ENCODE peak calls at places on chromosomes 2 and 18, in seven cellular contexts. One of them, this sample, is unnamed.

GRCh38 chr2:193847140-193847539 is 1652.4 kb upstream of the TMEFF2 start:
- DNase-seq in stimulated activated CD8-positive, alpha-beta memory T cell treated with anti-CD3 and anti-CD28 coated beads, Interleukin-15, amount 100 ng/mL, for 4 hours: no peak
- DNase-seq in B cell: no peak
- DNase-seq in H54: no peak
- DNase-seq in NCI-H2171 treated with DMSO at 0.1 percent for 48 hours: no peak
- DNase-seq in non-pigmented ciliary epithelial cell: no peak
- DNase-seq in GM13976: no peak
- DNase-seq in this sample: no peak

GRCh38 chr2:96342085-96342484 is 6.5 kb downstream of the NCAPH start:
- DNase-seq in stimulated activated CD8-positive, alpha-beta memory T cell treated with anti-CD3 and anti-CD28 coated beads, Interleukin-15, amount 100 ng/mL, for 4 hours: no peak
- DNase-seq in B cell: no peak
- DNase-seq in H54: peak; percentile 55
- DNase-seq in NCI-H2171 treated with DMSO at 0.1 percent for 48 hours: no peak
- DNase-seq in non-pigmented ciliary epithelial cell: peak; percentile 68
- DNase-seq in GM13976: no peak
- DNase-seq in this sample: no peak

GRCh38 chr2:169050476-169051240 is 18.7 kb upstream of the DHRS9 start:
- DNase-seq in stimulated activated CD8-positive, alpha-beta memory T cell treated with anti-CD3 and anti-CD28 coated beads, Interleukin-15, amount 100 ng/mL, for 4 hours: no peak
- DNase-seq in B cell: no peak
- DNase-seq in H54: no peak
- DNase-seq in NCI-H2171 treated with DMSO at 0.1 percent for 48 hours: no peak
- DNase-seq in non-pigmented ciliary epithelial cell: no peak
- DNase-seq in GM13976: no peak
- DNase-seq in this sample: no peak

GRCh38 chr2:150485871-150486538 is 1.5 kb downstream of the RND3 start:
- DNase-seq in stimulated activated CD8-positive, alpha-beta memory T cell treated with anti-CD3 and anti-CD28 coated beads, Interleukin-15, amount 100 ng/mL, for 4 hours: no peak
- DNase-seq in B cell: no peak
- DNase-seq in H54: no peak
- DNase-seq in NCI-H2171 treated with DMSO at 0.1 percent for 48 hours: peak; percentile 81
- DNase-seq in non-pigmented ciliary epithelial cell: no peak
- DNase-seq in GM13976: peak; percentile 34
- DNase-seq in this sample: peak; percentile 25

GRCh38 chr2:95020275-95021014 is 5.1 kb upstream of the MAL start:
- DNase-seq in stimulated activated CD8-positive, alpha-beta memory T cell treated with anti-CD3 and anti-CD28 coated beads, Interleukin-15, amount 100 ng/mL, for 4 hours: no peak
- DNase-seq in B cell: no peak
- DNase-seq in H54: no peak
- DNase-seq in NCI-H2171 treated with DMSO at 0.1 percent for 48 hours: no peak
- DNase-seq in non-pigmented ciliary epithelial cell: no peak
- DNase-seq in GM13976: no peak
- DNase-seq in this sample: no peak

GRCh38 chr18:13134551-13135401 is 83.8 kb upstream of the LDLRAD4 start:
- DNase-seq in stimulated activated CD8-positive, alpha-beta memory T cell treated with anti-CD3 and anti-CD28 coated beads, Interleukin-15, amount 100 ng/mL, for 4 hours: no peak
- DNase-seq in B cell: no peak
- DNase-seq in H54: no peak
- DNase-seq in NCI-H2171 treated with DMSO at 0.1 percent for 48 hours: no peak
- DNase-seq in non-pigmented ciliary epithelial cell: no peak
- DNase-seq in GM13976: no peak
- DNase-seq in this sample: no peak

GRCh38 chr18:63707816-63708215 is 5.1 kb downstream of the SERPINB11 start:
- DNase-seq in stimulated activated CD8-positive, alpha-beta memory T cell treated with anti-CD3 and anti-CD28 coated beads, Interleukin-15, amount 100 ng/mL, for 4 hours: no peak
- DNase-seq in B cell: no peak
- DNase-seq in H54: no peak
- DNase-seq in NCI-H2171 treated with DMSO at 0.1 percent for 48 hours: no peak
- DNase-seq in non-pigmented ciliary epithelial cell: no peak
- DNase-seq in GM13976: no peak
- DNase-seq in this sample: no peak

GRCh38 chr2:19611491-19612332 is 253.3 kb upstream of the OSR1 start:
- DNase-seq in stimulated activated CD8-positive, alpha-beta memory T cell treated with anti-CD3 and anti-CD28 coated beads, Interleukin-15, amount 100 ng/mL, for 4 hours: no peak
- DNase-seq in B cell: no peak
- DNase-seq in H54: peak; percentile 52
- DNase-seq in NCI-H2171 treated with DMSO at 0.1 percent for 48 hours: peak; percentile 32
- DNase-seq in non-pigmented ciliary epithelial cell: peak; percentile 93
- DNase-seq in GM13976: no peak
- DNase-seq in this sample: no peak

GRCh38 chr2:112958428-112959108 is 19.2 kb upstream of the IL36G start:
- DNase-seq in stimulated activated CD8-positive, alpha-beta memory T cell treated with anti-CD3 and anti-CD28 coated beads, Interleukin-15, amount 100 ng/mL, for 4 hours: no peak
- DNase-seq in B cell: peak; percentile 54
- DNase-seq in H54: peak; percentile 33
- DNase-seq in NCI-H2171 treated with DMSO at 0.1 percent for 48 hours: peak; percentile 63
- DNase-seq in non-pigmented ciliary epithelial cell: peak; percentile 13
- DNase-seq in GM13976: peak; percentile 63
- DNase-seq in this sample: no peak